ENCODE peak calls at places on chromosomes 4 and X, in four cellular contexts. C is WTC11, Q is upper lobe of left lung, G is stomach. P is an unnamed sample.

GRCh38 chr4:78610546-78611214 is 59.1 kb downstream of the ANXA3 start:
- DNase-seq in G (no peak), Q (no peak), C (no peak), P (no peak)

GRCh38 chrX:15033909-15034308 is 160.7 kb downstream of the MOSPD2 start:
- DNase-seq in G (no peak), Q (no peak), C (no peak), P (no peak)

GRCh38 chrX:138128025-138128671 is 562.2 kb downstream of the ZIC3 start:
- DNase-seq in G (no peak), C (no peak), Q (no peak), P (no peak)

GRCh38 chrX:3256868-3257267 is 89.6 kb downstream of the MXRA5 start:
- DNase-seq in G (no peak), C (no peak), Q (no peak), P (no peak)

GRCh38 chr4:178070155-178070554 is 627.9 kb upstream of the AGA start:
- DNase-seq in Q (no peak), G (no peak), C (no peak), P (no peak)

GRCh38 chr4:65393078-65393477 is 277.2 kb downstream of the EPHA5 start:
- DNase-seq in C (no peak), Q (no peak), G (no peak), P (no peak)

GRCh38 chrX:31117195-31117594 is 45.4 kb upstream of the FTHL17 start:
- DNase-seq in G (no peak), C (no peak), Q (no peak), P (no peak)

GRCh38 chr4:174437756-174438155 is 84.5 kb downstream of the HPGD start:
- DNase-seq in G (no peak), C (no peak), Q (no peak), P (no peak)

GRCh38 chr4:31020363-31020762 is 300.2 kb downstream of the PCDH7 start:
- DNase-seq in Q (no peak), C (no peak), G (no peak), P (no peak)

GRCh38 chr4:153987291-153987690 is 198.4 kb upstream of the SFRP2 start:
- DNase-seq in Q (no peak), C (no peak), G (no peak), P (no peak)

GRCh38 chr4:101938836-101939235 is 148.3 kb downstream of the BANK1 start:
- DNase-seq in Q (no peak), C (no peak), G (no peak), P (no peak)

GRCh38 chrX:17814557-17814956 is 46.5 kb downstream of the RAI2 start:
- DNase-seq in G (no peak), Q (no peak), C (no peak), P (no peak)

GRCh38 chr4:76095568-76095967 is 21.1 kb downstream of the ART3 start:
- DNase-seq in C (no peak), Q (no peak), G (no peak), P (no peak)

GRCh38 chrX:9340619-9341304 is 124.1 kb upstream of the TBL1X start:
- DNase-seq in C (no peak), Q (no peak), G (peak; percentile 27), P (no peak)

GRCh38 chrX:38654302-38654701 is 93.0 kb downstream of the TSPAN7 start:
- DNase-seq in Q (no peak), C (no peak), G (no peak), P (no peak)

GRCh38 chr4:55834086-55834795 is 14.7 kb downstream of the EXOC1L start:
- DNase-seq in C (no peak), Q (no peak), G (no peak), P (no peak)

GRCh38 chrX:45351478-45351877 is 150.8 kb upstream of the DIPK2B start:
- DNase-seq in G (no peak), Q (no peak), C (no peak), P (no peak)

GRCh38 chr4:3240936-3241522 is 7.9 kb upstream of the MSANTD1 start:
- DNase-seq in G (no peak), Q (peak; percentile 40), C (no peak), P (no peak)

GRCh38 chr4:141971854-141972253 is 335.5 kb downstream of the IL15 start:
- DNase-seq in G (no peak), Q (no peak), C (no peak), P (no peak)

GRCh38 chrX:106906361-106906760 is 3.2 kb upstream of the RIPPLY1 start:
- DNase-seq in Q (no peak), G (no peak), C (no peak), P (no peak)

GRCh38 chr4:8849266-8850073 is 22.2 kb downstream of the HMX1 start:
- DNase-seq in C (no peak), Q (no peak), G (no peak), P (no peak)

GRCh38 chr4:92776080-92776479 is 472.3 kb downstream of the GRID2 start:
- DNase-seq in G (no peak), Q (no peak), C (no peak), P (no peak)

GRCh38 chr4:172895699-172896098 is 272.9 kb upstream of the GALNT7 start:
- DNase-seq in G (no peak), C (no peak), Q (no peak), P (no peak)

GRCh38 chrX:9569875-9570274 is 105.0 kb downstream of the TBL1X start:
- DNase-seq in C (no peak), Q (no peak), G (no peak), P (no peak)

GRCh38 chrX:107571296-107571998 is 56.9 kb upstream of the PRPS1 start:
- DNase-seq in Q (no peak), C (no peak), G (peak; percentile 38), P (no peak)

GRCh38 chrX:120791013-120791643 is 84.5 kb downstream of the CT47B1 start:
- DNase-seq in Q (no peak), G (peak; percentile 43), C (no peak), P (no peak)

GRCh38 chrX:132219343-132219768 is at the start of gene RAP2C:
- DNase-seq in Q (peak; percentile 30), G (peak; percentile 76), C (peak; percentile 66), P (peak; percentile 38)

GRCh38 chr4:184400375-184400870 is 73.9 kb downstream of the IRF2 start:
- DNase-seq in C (no peak), Q (no peak), G (no peak), P (no peak)
- TF ChIP-seq CTCF in C (no peak), Q (no peak), G (no peak), P (no peak)

GRCh38 chr4:62531731-62532130 is 1331.6 kb downstream of the ADGRL3 start:
- DNase-seq in C (peak; percentile 16), Q (no peak), G (no peak), P (no peak)
- TF ChIP-seq CTCF in C (no peak), Q (no peak), G (no peak), P (no peak)

GRCh38 chr4:133555671-133556070 is 406.6 kb downstream of the PCDH10 start:
- DNase-seq in G (no peak), C (no peak), Q (no peak), P (no peak)

GRCh38 chr4:133550436-133550835 is 401.3 kb downstream of the PCDH10 start:
- DNase-seq in C (no peak), G (no peak), Q (no peak), P (no peak)
- TF ChIP-seq CTCF in C (no peak), G (no peak), Q (no peak), P (no peak)

GRCh38 chrX:110389570-110389969 is 30.9 kb downstream of the RTL9 start:
- DNase-seq in C (no peak), G (no peak), Q (no peak), P (no peak)
- TF ChIP-seq CTCF in C (no peak), G (no peak), Q (no peak), P (no peak)

DNA sequence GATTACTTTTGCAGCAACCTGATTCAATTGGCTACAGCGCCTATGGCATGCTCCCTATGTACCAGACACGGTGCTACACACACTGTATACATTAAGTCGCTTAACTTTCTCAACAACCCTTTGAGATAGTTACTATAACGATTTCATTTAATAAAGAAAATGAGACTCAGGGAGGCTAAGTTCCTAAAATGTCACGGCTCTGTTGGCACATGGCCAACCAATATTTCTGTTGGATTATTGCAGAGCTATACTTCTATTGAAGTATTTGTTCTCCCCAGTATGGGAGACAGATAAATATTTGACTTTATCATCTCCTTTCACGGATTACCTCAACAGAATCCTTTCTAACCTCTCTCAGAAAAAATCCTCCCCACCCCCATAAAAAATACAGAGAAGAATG is 25.3 kb downstream of the CLNK start:
- DNase-seq in C (no peak), Q (no peak), G (no peak), P (no peak)
- TF ChIP-seq CTCF in C (no peak), Q (no peak), G (no peak), P (no peak)

P was measured in activated B cell treated with CpG ODN at 0.5 μM for 24 hours.